ENCODE peak calls at places on chromosomes 16 and 17, in eight cellular contexts. R is COR-L47, O is uterus, Y is A549, H is AG20443, Z is astrocyte of the spinal cord, A is HCEC 1CT, D is NCI-H187. W is an unnamed sample.

GRCh38 chr17:72699566-72699965 is 392.9 kb downstream of the SLC39A11 start:
- DNase-seq in Z (peak), R (no peak), O (no peak), H (peak), A (no peak), Y (no peak), D (no peak), W (peak)

GRCh38 chr16:85921026-85921425 is 22.1 kb downstream of the IRF8 start:
- DNase-seq in R (no peak), Z (no peak), Y (no peak), A (no peak), H (no peak), O (no peak), D (no peak), W (no peak)

GRCh38 chr16:73060216-73060615 is 12.3 kb upstream of the ZFHX3 start:
- DNase-seq in H (no peak), R (no peak), O (no peak), Y (no peak), Z (no peak), D (no peak), A (no peak), W (peak)

GRCh38 chr16:51161440-51162195 is 10.5 kb upstream of the SALL1 start:
- DNase-seq in O (no peak), Z (peak), A (no peak), D (no peak), Y (no peak), H (no peak), R (no peak), W (peak)

GRCh38 chr17:28549274-28550132 is 2.9 kb downstream of the UNC119 start:
- DNase-seq in Z (no peak), Y (no peak), D (no peak), A (no peak), H (no peak), R (peak), O (no peak), W (no peak)

GRCh38 chr16:72409428-72409827 is 237.5 kb upstream of the PMFBP1 start:
- DNase-seq in Y (no peak), Z (no peak), R (no peak), D (no peak), H (no peak), O (no peak), A (no peak), W (peak)

GRCh38 chr17:1055751-1056645 is 59.1 kb downstream of the TIMM22 start:
- DNase-seq in R (no peak), Y (peak), H (peak), Z (peak), O (peak), D (no peak), A (peak), W (peak)

GRCh38 chr16:2842340-2843000 is 12.4 kb downstream of the ZG16B start:
- DNase-seq in A (no peak), Y (no peak), R (no peak), O (no peak), Z (peak), D (no peak), H (peak), W (no peak)

GRCh38 chr16:29990883-29991570 is 4.4 kb downstream of the HIRIP3 start:
- DNase-seq in A (no peak), O (no peak), D (no peak), Z (no peak), H (no peak), Y (no peak), R (no peak), W (no peak)

GRCh38 chr16:20411055-20411454 is 1.7 kb downstream of the ACSM5 start:
- DNase-seq in H (no peak), Z (no peak), D (no peak), R (no peak), O (no peak), A (no peak), Y (no peak), W (no peak)

GRCh38 chr17:45038771-45039634 is 12.4 kb downstream of the DCAKD start:
- DNase-seq in D (no peak), A (no peak), H (no peak), Y (no peak), O (peak), Z (no peak), R (no peak), W (no peak)

GRCh38 chr16:67942200-67942509 is 1.8 kb downstream of the LCAT start:
- DNase-seq in H (peak), Z (peak), O (no peak), A (peak), D (no peak), R (no peak), Y (peak), W (peak)

GRCh38 chr16:26016989-26017388 is 325.2 kb downstream of the HS3ST4 start:
- DNase-seq in R (no peak), H (no peak), D (no peak), A (no peak), Y (no peak), O (no peak), Z (no peak), W (no peak)

GRCh38 chr16:57394444-57394843 is 10.1 kb upstream of the CCL17 start:
- DNase-seq in Z (no peak), D (no peak), O (no peak), H (no peak), R (peak), A (no peak), Y (no peak), W (peak)

GRCh38 chr17:40319651-40320550 is 10.9 kb downstream of the RARA start:
- DNase-seq in A (no peak), O (no peak), Z (no peak), R (no peak), H (no peak), Y (no peak), D (no peak), W (no peak)

GRCh38 chr16:66551362-66551761 is 1.0 kb upstream of the CKLF start:
- DNase-seq in Y (peak), A (peak), D (no peak), O (no peak), Z (no peak), H (peak), R (peak), W (no peak)

GRCh38 chr17:42683407-42684031 is 1.2 kb downstream of the CNTNAP1 start:
- DNase-seq in R (no peak), D (no peak), O (peak), H (no peak), Z (peak), A (no peak), Y (no peak), W (peak)

GRCh38 chr16:89697161-89697615 is 4.3 kb downstream of the SPATA2L start:
- DNase-seq in H (no peak), Z (no peak), A (no peak), O (no peak), Y (no peak), R (peak), D (no peak), W (no peak)

GRCh38 chr17:79006794-79007503 is 2.6 kb downstream of the CANT1 start:
- DNase-seq in R (no peak), Z (no peak), D (no peak), H (no peak), O (peak), Y (no peak), A (no peak), W (no peak)

GRCh38 chr16:75864243-75864642 is 138.0 kb upstream of the CPHXL start:
- DNase-seq in O (no peak), Z (no peak), R (no peak), Y (no peak), D (no peak), H (no peak), A (no peak), W (no peak)

GRCh38 chr17:3794890-3795757 is 5.9 kb downstream of the ITGAE start:
- DNase-seq in D (no peak), O (no peak), A (no peak), R (no peak), H (peak), Z (peak), Y (peak), W (peak)

GRCh38 chr17:49241763-49242312 is 11.3 kb upstream of the PHOSPHO1 start:
- DNase-seq in A (no peak), Y (no peak), Z (no peak), O (no peak), D (no peak), R (no peak), H (no peak), W (no peak)

GRCh38 chr16:68749424-68749823 is 12.3 kb downstream of the CDH1 start:
- DNase-seq in D (no peak), Z (no peak), Y (no peak), H (no peak), R (no peak), A (no peak), O (no peak), W (no peak)

GRCh38 chr17:73663614-73664013 is 19.4 kb upstream of the SDK2 start:
- DNase-seq in H (no peak), R (peak), Z (no peak), A (no peak), D (no peak), O (no peak), Y (no peak), W (no peak)

GRCh38 chr16:84593825-84594724 is 23.8 kb downstream of the COTL1 start:
- DNase-seq in D (peak), H (no peak), O (no peak), R (no peak), A (no peak), Y (no peak), Z (peak), W (peak)

GRCh38 chr16:1433263-1433560 is 2.3 kb downstream of the PERCC1 start:
- DNase-seq in D (no peak), R (no peak), Y (no peak), A (no peak), Z (no peak), O (no peak), H (no peak), W (no peak)

GRCh38 chr17:81523139-81524062 is 4.8 kb upstream of the FSCN2 start:
- DNase-seq in Y (no peak), H (peak), A (no peak), D (no peak), R (peak), O (no peak), Z (no peak), W (peak)

GRCh38 chr17:7220593-7221280 is 999 bp downstream of the ACADVL start:
- DNase-seq in D (no peak), R (no peak), Z (peak), A (peak), H (peak), Y (peak), O (no peak), W (peak)

GRCh38 chr17:12522743-12523181 is 142.9 kb upstream of the MYOCD start:
- DNase-seq in Y (peak), Z (peak), R (no peak), O (no peak), A (peak), H (peak), D (no peak), W (peak)

GRCh38 chr16:27204232-27204915 is 1.0 kb downstream of the KDM8 start:
- DNase-seq in Z (no peak), A (no peak), Y (no peak), R (no peak), H (no peak), D (no peak), O (no peak), W (no peak)